ENCODE peak calls at places on chromosomes 11 and 22, in four cellular contexts. One of them, this sample, is unnamed. For H3K9me3, the result is how much of the 10 kb centered on the place peaks cover.

GRCh38 chr11:27390959-27391326 is 27.9 kb upstream of the CCDC34 start:
- DNase-seq in AG04450: no peak
- DNase-seq in IMR-90: peak
- DNase-seq in adrenal gland: no peak
- DNase-seq in this sample: no peak

GRCh38 chr11:74634537-74634936 is 42.2 kb downstream of the POLD3 start:
- DNase-seq in adrenal gland: no peak
- DNase-seq in AG04450: no peak
- DNase-seq in IMR-90: peak
- DNase-seq in this sample: no peak

GRCh38 chr11:1966531-1966930 is 19.4 kb downstream of the MRPL23 start:
- DNase-seq in IMR-90: no peak
- DNase-seq in AG04450: no peak
- DNase-seq in adrenal gland: peak
- DNase-seq in this sample: no peak

GRCh38 chr22:40194656-40195055 is 16.9 kb downstream of the TNRC6B start:
- DNase-seq in AG04450: no peak
- DNase-seq in adrenal gland: no peak
- DNase-seq in IMR-90: no peak
- DNase-seq in this sample: no peak

GRCh38 chr22:20523118-20523983 is 15.9 kb downstream of the MED15 start:
- DNase-seq in AG04450: no peak
- DNase-seq in adrenal gland: no peak
- DNase-seq in IMR-90: peak
- DNase-seq in this sample: no peak

GRCh38 chr22:35312198-35313059 is 12.7 kb downstream of the TOM1 start:
- DNase-seq in AG04450: no peak
- DNase-seq in adrenal gland: peak
- DNase-seq in IMR-90: peak
- DNase-seq in this sample: peak

GRCh38 chr22:26769663-26770062 is 112.3 kb downstream of the MIAT start:
- DNase-seq in AG04450: no peak
- DNase-seq in IMR-90: no peak
- DNase-seq in adrenal gland: no peak
- DNase-seq in this sample: no peak

GRCh38 chr11:27310710-27311109 is 52.3 kb downstream of the CCDC34 start:
- DNase-seq in AG04450: no peak
- DNase-seq in IMR-90: no peak
- DNase-seq in adrenal gland: no peak
- DNase-seq in this sample: no peak

GRCh38 chr11:107446822-107447431 is 10.7 kb downstream of the CWF19L2 start:
- DNase-seq in AG04450: no peak
- DNase-seq in IMR-90: no peak
- DNase-seq in adrenal gland: no peak
- DNase-seq in this sample: no peak

GRCh38 chr22:31044262-31044861 is 36.8 kb upstream of the SMTN start:
- DNase-seq in AG04450: peak
- DNase-seq in IMR-90: peak
- DNase-seq in adrenal gland: no peak
- DNase-seq in this sample: peak

GRCh38 chr11:109940816-109941215 is 152.4 kb upstream of the ZC3H12C start:
- DNase-seq in IMR-90: peak
- DNase-seq in AG04450: peak
- DNase-seq in adrenal gland: no peak
- DNase-seq in this sample: no peak

GRCh38 chr22:20494978-20495860 is at the start of gene KLHL22:
- DNase-seq in adrenal gland: peak
- DNase-seq in AG04450: no peak
- DNase-seq in IMR-90: peak
- DNase-seq in this sample: peak

GRCh38 chr22:24968066-24968561 is 15.6 kb downstream of the KIAA1671 start:
- DNase-seq in IMR-90: no peak
- DNase-seq in adrenal gland: peak
- DNase-seq in AG04450: no peak
- DNase-seq in this sample: no peak

GRCh38 chr11:34235189-34235588 is 122.6 kb downstream of the ABTB2 start:
- DNase-seq in IMR-90: no peak
- DNase-seq in AG04450: no peak
- DNase-seq in adrenal gland: no peak
- DNase-seq in this sample: no peak

GRCh38 chr11:79708319-79708928 is 267.6 kb upstream of the TENM4 start:
- DNase-seq in adrenal gland: no peak
- DNase-seq in IMR-90: peak
- DNase-seq in AG04450: peak
- DNase-seq in this sample: no peak

GRCh38 chr11:124890701-124891389 is 6.8 kb downstream of the ROBO4 start:
- DNase-seq in AG04450: no peak
- DNase-seq in adrenal gland: no peak
- DNase-seq in IMR-90: no peak
- DNase-seq in this sample: no peak

GRCh38 chr11:77130763-77131513 is 2.9 kb downstream of the MYO7A start:
- DNase-seq in AG04450: no peak
- DNase-seq in IMR-90: peak
- DNase-seq in adrenal gland: peak
- DNase-seq in this sample: peak

GRCh38 chr22:41106122-41106968 is 14.0 kb downstream of the EP300 start:
- DNase-seq in IMR-90: peak
- DNase-seq in adrenal gland: no peak
- DNase-seq in AG04450: no peak
- DNase-seq in this sample: no peak

GRCh38 chr11:6864436-6864835 is 1.6 kb downstream of the OR10A2 start:
- DNase-seq in AG04450: no peak
- DNase-seq in IMR-90: peak
- DNase-seq in adrenal gland: no peak
- DNase-seq in this sample: no peak

GRCh38 chr11:99148352-99148751 is 127.6 kb downstream of the CNTN5 start:
- DNase-seq in IMR-90: no peak
- DNase-seq in AG04450: no peak
- DNase-seq in adrenal gland: no peak
- DNase-seq in this sample: no peak

GRCh38 chr11:67213251-67213650 is 53.0 kb upstream of the GRK2 start:
- DNase-seq in AG04450: no peak
- DNase-seq in adrenal gland: no peak
- DNase-seq in IMR-90: no peak
- DNase-seq in this sample: no peak

GRCh38 chr11:32448232-32448631 is 12.9 kb upstream of the WT1 start:
- DNase-seq in AG04450: no peak
- DNase-seq in IMR-90: no peak
- DNase-seq in adrenal gland: no peak
- DNase-seq in this sample: no peak

GRCh38 chr11:77993902-77994301 is 566 bp downstream of the INTS4 start:
- DNase-seq in AG04450: no peak
- DNase-seq in IMR-90: no peak
- DNase-seq in adrenal gland: no peak
- DNase-seq in this sample: no peak

GRCh38 chr11:113628912-113629311 is 77.2 kb downstream of the TMPRSS5 start:
- DNase-seq in IMR-90: no peak
- DNase-seq in AG04450: no peak
- DNase-seq in adrenal gland: no peak
- DNase-seq in this sample: no peak

GRCh38 chr22:42283288-42284229 is 13.1 kb upstream of the TCF20 start:
- DNase-seq in adrenal gland: peak
- DNase-seq in IMR-90: no peak
- DNase-seq in AG04450: no peak
- DNase-seq in this sample: peak

GRCh38 chr11:10205928-10206327 is 88.1 kb downstream of the SBF2 start:
- DNase-seq in IMR-90: no peak
- DNase-seq in AG04450: no peak
- DNase-seq in adrenal gland: no peak
- DNase-seq in this sample: no peak

GRCh38 chr11:7690648-7691047 is 15.6 kb downstream of the OVCH2 start:
- DNase-seq in AG04450: no peak
- DNase-seq in IMR-90: no peak
- DNase-seq in adrenal gland: no peak
- DNase-seq in this sample: no peak

GRCh38 chr11:60170566-60170965 is 12.3 kb downstream of the MS4A6A start:
- DNase-seq in IMR-90: no peak
- DNase-seq in adrenal gland: no peak
- DNase-seq in AG04450: no peak
- DNase-seq in this sample: no peak

GRCh38 chr11:36409152-36409713 is 100.8 kb downstream of the TRAF6 start:
- DNase-seq in IMR-90: peak
- DNase-seq in adrenal gland: no peak
- DNase-seq in AG04450: no peak
- DNase-seq in this sample: no peak

GRCh38 chr22:27750866-27751265 is 50.7 kb downstream of the MN1 start:
- DNase-seq in adrenal gland: no peak
- DNase-seq in IMR-90: no peak
- DNase-seq in AG04450: no peak
- DNase-seq in this sample: no peak

GRCh38 chr11:1233351-1234053 is 10.6 kb downstream of the MUC5B start:
- DNase-seq in adrenal gland: no peak
- DNase-seq in AG04450: no peak
- DNase-seq in IMR-90: no peak
- DNase-seq in this sample: peak

GRCh38 chr11:78000193-78000592 is 5.7 kb upstream of the INTS4 start:
- DNase-seq in adrenal gland: peak
- DNase-seq in IMR-90: peak
- DNase-seq in AG04450: peak
- DNase-seq in this sample: peak

GRCh38 chr11:83819936-83820549 is 533.9 kb upstream of the CCDC90B start:
- DNase-seq in IMR-90: peak
- DNase-seq in adrenal gland: peak
- DNase-seq in AG04450: peak
- DNase-seq in this sample: no peak

GRCh38 chr22:23234409-23235161 is 54.3 kb downstream of the BCR start:
- DNase-seq in IMR-90: no peak
- DNase-seq in adrenal gland: no peak
- DNase-seq in AG04450: no peak
- DNase-seq in this sample: no peak

GRCh38 chr11:35403765-35404396 is 15.5 kb downstream of the SLC1A2 start:
- DNase-seq in IMR-90: no peak
- DNase-seq in AG04450: no peak
- DNase-seq in adrenal gland: no peak
- DNase-seq in this sample: no peak
- H3K4me3 ChIP-seq in IMR-90: no peak
- H3K4me3 ChIP-seq in AG04450: no peak
- H3K4me3 ChIP-seq in adrenal gland: no peak
- H3K4me3 ChIP-seq in this sample: no peak

GRCh38 chr22:18070041-18070440 is 7.7 kb upstream of the PEX26 start:
- DNase-seq in IMR-90: no peak
- DNase-seq in AG04450: no peak
- DNase-seq in adrenal gland: no peak
- DNase-seq in this sample: no peak

GRCh38 chr22:18068991-18069390 is 8.8 kb upstream of the PEX26 start:
- DNase-seq in AG04450: no peak
- DNase-seq in IMR-90: no peak
- DNase-seq in adrenal gland: no peak
- DNase-seq in this sample: no peak

GRCh38 chr22:18075101-18075730 is 2.6 kb upstream of the PEX26 start:
- DNase-seq in AG04450: no peak
- DNase-seq in adrenal gland: no peak
- DNase-seq in IMR-90: no peak
- DNase-seq in this sample: peak

GRCh38 chr22:18070556-18071306 is 7.1 kb upstream of the PEX26 start:
- DNase-seq in adrenal gland: no peak
- DNase-seq in AG04450: no peak
- DNase-seq in IMR-90: no peak
- DNase-seq in this sample: no peak

DNA sequence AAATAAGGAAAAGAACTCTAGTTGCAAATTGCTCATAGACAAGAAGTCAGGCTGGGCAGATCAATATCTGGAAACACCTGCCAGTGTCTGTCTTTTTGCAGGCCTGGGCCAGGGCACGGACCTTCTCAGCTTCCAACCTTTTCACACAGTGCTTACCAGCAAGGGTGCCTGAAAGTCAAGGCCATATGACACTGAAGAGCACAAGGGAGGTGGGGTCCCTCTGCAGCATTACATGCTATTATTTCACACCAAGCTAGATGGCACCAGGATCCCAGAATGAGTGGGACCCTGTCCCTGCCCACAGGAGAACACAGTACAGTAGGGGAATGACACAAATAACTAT is 5.9 kb upstream of the PEX26 start:
- DNase-seq in IMR-90: no peak
- DNase-seq in adrenal gland: no peak
- DNase-seq in AG04450: no peak
- DNase-seq in this sample: no peak
- TF ChIP-seq CTCF in IMR-90: no peak
- TF ChIP-seq CTCF in adrenal gland: no peak
- TF ChIP-seq CTCF in AG04450: no peak
- TF ChIP-seq CTCF in this sample: no peak

GRCh38 chr11:132080121-132080520 is 709.7 kb downstream of the NTM start:
- DNase-seq in AG04450: no peak
- DNase-seq in IMR-90: no peak
- DNase-seq in adrenal gland: no peak
- DNase-seq in this sample: no peak

GRCh38 chr11:132088551-132088950 is 718.1 kb downstream of the NTM start:
- DNase-seq in IMR-90: no peak
- DNase-seq in adrenal gland: no peak
- DNase-seq in AG04450: no peak
- DNase-seq in this sample: no peak

GRCh38 chr11:132087148-132087547 is 716.7 kb downstream of the NTM start:
- DNase-seq in AG04450: no peak
- DNase-seq in adrenal gland: no peak
- DNase-seq in IMR-90: no peak
- DNase-seq in this sample: no peak

GRCh38 chr11:132082566-132082965 is 712.2 kb downstream of the NTM start:
- DNase-seq in AG04450: no peak
- DNase-seq in adrenal gland: no peak
- DNase-seq in IMR-90: no peak
- DNase-seq in this sample: no peak

GRCh38 chr11:132084433-132084832 is 714.0 kb downstream of the NTM start:
- DNase-seq in adrenal gland: no peak
- DNase-seq in IMR-90: no peak
- DNase-seq in AG04450: no peak
- DNase-seq in this sample: no peak
- H3K9me3 ChIP-seq in adrenal gland: under half
- H3K9me3 ChIP-seq in IMR-90: under half
- H3K9me3 ChIP-seq in AG04450: under half
- H3K9me3 ChIP-seq in this sample: under half

DNA sequence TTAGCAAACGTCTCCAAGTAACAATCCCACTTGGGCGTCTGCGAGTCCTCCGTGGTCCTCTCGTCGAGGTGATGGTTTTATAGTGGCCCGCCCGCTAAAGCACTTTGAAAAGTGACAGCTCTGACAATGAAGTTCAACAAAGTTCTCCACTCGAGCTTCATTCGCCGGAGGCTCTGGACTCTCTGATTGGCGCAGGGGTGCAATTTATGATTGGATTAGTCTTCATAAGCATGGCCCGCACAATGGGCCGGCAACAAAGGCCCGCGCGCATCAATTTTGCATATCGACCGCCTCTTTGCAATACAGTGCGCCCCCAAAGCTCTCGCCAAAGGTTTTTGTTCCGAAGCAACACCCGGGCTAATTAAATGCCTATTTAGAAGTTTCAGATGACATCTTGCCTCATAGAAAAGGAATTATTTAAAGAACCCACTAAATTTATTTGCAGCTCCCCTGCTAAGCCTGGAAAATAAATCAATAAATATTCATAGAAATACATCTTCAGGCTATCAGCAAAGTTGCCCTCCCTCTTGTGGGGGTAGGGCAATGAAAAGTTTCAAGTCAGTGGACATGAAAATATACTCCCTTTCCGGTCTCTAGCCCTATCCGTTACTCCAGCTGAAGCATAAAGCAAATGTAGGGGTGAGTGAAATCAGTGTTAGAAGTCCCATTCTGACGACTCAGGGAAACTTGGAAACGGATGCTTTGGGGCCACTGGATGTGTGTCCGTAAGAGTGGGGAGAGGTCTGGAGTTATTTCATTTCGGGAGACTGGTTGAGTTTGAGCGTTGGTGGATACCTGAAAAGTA is at the start of gene DBX1:
- DNase-seq in IMR-90: no peak
- DNase-seq in adrenal gland: no peak
- DNase-seq in AG04450: no peak
- DNase-seq in this sample: no peak
- H3K4me3 ChIP-seq in IMR-90: no peak
- H3K4me3 ChIP-seq in adrenal gland: no peak
- H3K4me3 ChIP-seq in AG04450: no peak
- H3K4me3 ChIP-seq in this sample: no peak